ENCODE peak calls at places on chromosomes 6 and 20, in six cellular contexts. One of them, this sample, is unnamed.

GRCh38 chr20:35297740-35298139 is 5.5 kb upstream of the FAM83C start:
- DNase-seq in astrocyte of the spinal cord: no peak
- DNase-seq in epithelial cell of esophagus: no peak
- DNase-seq in body of pancreas: no peak
- DNase-seq in omental fat pad: no peak
- DNase-seq in heart right ventricle: no peak
- DNase-seq in this sample: no peak

GRCh38 chr6:125868252-125868651 is 77.5 kb downstream of the NCOA7 start:
- DNase-seq in astrocyte of the spinal cord: no peak
- DNase-seq in epithelial cell of esophagus: peak
- DNase-seq in body of pancreas: no peak
- DNase-seq in omental fat pad: no peak
- DNase-seq in heart right ventricle: no peak
- DNase-seq in this sample: peak

GRCh38 chr6:156379946-156380707 is 397.1 kb upstream of the ARID1B start:
- DNase-seq in astrocyte of the spinal cord: peak
- DNase-seq in epithelial cell of esophagus: no peak
- DNase-seq in body of pancreas: no peak
- DNase-seq in omental fat pad: no peak
- DNase-seq in heart right ventricle: no peak
- DNase-seq in this sample: peak

GRCh38 chr20:15613530-15613929 is 959.7 kb downstream of the KIF16B start:
- DNase-seq in astrocyte of the spinal cord: no peak
- DNase-seq in epithelial cell of esophagus: no peak
- DNase-seq in body of pancreas: peak
- DNase-seq in omental fat pad: no peak
- DNase-seq in heart right ventricle: no peak
- DNase-seq in this sample: no peak

GRCh38 chr6:36743538-36744441 is 46.2 kb downstream of the RAB44 start:
- DNase-seq in astrocyte of the spinal cord: no peak
- DNase-seq in epithelial cell of esophagus: peak
- DNase-seq in body of pancreas: no peak
- DNase-seq in omental fat pad: no peak
- DNase-seq in heart right ventricle: no peak
- DNase-seq in this sample: no peak

GRCh38 chr6:75130784-75131183 is 75.1 kb downstream of the COL12A1 start:
- DNase-seq in astrocyte of the spinal cord: no peak
- DNase-seq in epithelial cell of esophagus: peak
- DNase-seq in body of pancreas: no peak
- DNase-seq in omental fat pad: no peak
- DNase-seq in heart right ventricle: no peak
- DNase-seq in this sample: no peak

GRCh38 chr6:108592371-108593337 is 31.9 kb downstream of the FOXO3 start:
- DNase-seq in astrocyte of the spinal cord: peak
- DNase-seq in epithelial cell of esophagus: peak
- DNase-seq in body of pancreas: peak
- DNase-seq in omental fat pad: no peak
- DNase-seq in heart right ventricle: no peak
- DNase-seq in this sample: peak

GRCh38 chr6:22147469-22147815 is 149.4 kb downstream of the PRL start:
- DNase-seq in astrocyte of the spinal cord: peak
- DNase-seq in epithelial cell of esophagus: no peak
- DNase-seq in body of pancreas: no peak
- DNase-seq in omental fat pad: no peak
- DNase-seq in heart right ventricle: no peak
- DNase-seq in this sample: no peak

GRCh38 chr6:158642805-158643489 is 1.6 kb downstream of the DYNLT1 start:
- DNase-seq in astrocyte of the spinal cord: no peak
- DNase-seq in epithelial cell of esophagus: peak
- DNase-seq in body of pancreas: no peak
- DNase-seq in omental fat pad: no peak
- DNase-seq in heart right ventricle: no peak
- DNase-seq in this sample: no peak

GRCh38 chr6:165729307-165729936 is 66.4 kb upstream of the PDE10A start:
- DNase-seq in astrocyte of the spinal cord: peak
- DNase-seq in epithelial cell of esophagus: peak
- DNase-seq in body of pancreas: peak
- DNase-seq in omental fat pad: no peak
- DNase-seq in heart right ventricle: no peak
- DNase-seq in this sample: peak

GRCh38 chr6:53410508-53411258 is 61.9 kb upstream of the ELOVL5 start:
- DNase-seq in astrocyte of the spinal cord: peak
- DNase-seq in epithelial cell of esophagus: peak
- DNase-seq in body of pancreas: peak
- DNase-seq in omental fat pad: no peak
- DNase-seq in heart right ventricle: peak
- DNase-seq in this sample: peak

GRCh38 chr20:44834693-44835092 is 24.3 kb upstream of the RIMS4 start:
- DNase-seq in astrocyte of the spinal cord: no peak
- DNase-seq in epithelial cell of esophagus: no peak
- DNase-seq in body of pancreas: no peak
- DNase-seq in omental fat pad: no peak
- DNase-seq in heart right ventricle: no peak
- DNase-seq in this sample: no peak

GRCh38 chr6:83057705-83058321 is 7.8 kb downstream of the UBE3D start:
- DNase-seq in astrocyte of the spinal cord: peak
- DNase-seq in epithelial cell of esophagus: peak
- DNase-seq in body of pancreas: peak
- DNase-seq in omental fat pad: no peak
- DNase-seq in heart right ventricle: no peak
- DNase-seq in this sample: peak

GRCh38 chr6:46025573-46025972 is 9.9 kb upstream of the CLIC5 start:
- DNase-seq in astrocyte of the spinal cord: no peak
- DNase-seq in epithelial cell of esophagus: no peak
- DNase-seq in body of pancreas: no peak
- DNase-seq in omental fat pad: no peak
- DNase-seq in heart right ventricle: no peak
- DNase-seq in this sample: no peak

GRCh38 chr20:58481541-58482021 is 33.6 kb downstream of the APCDD1L start:
- DNase-seq in astrocyte of the spinal cord: peak
- DNase-seq in epithelial cell of esophagus: peak
- DNase-seq in body of pancreas: peak
- DNase-seq in omental fat pad: no peak
- DNase-seq in heart right ventricle: peak
- DNase-seq in this sample: peak

GRCh38 chr6:36772401-36772800 is 66.8 kb downstream of the CPNE5 start:
- DNase-seq in astrocyte of the spinal cord: no peak
- DNase-seq in epithelial cell of esophagus: no peak
- DNase-seq in body of pancreas: no peak
- DNase-seq in omental fat pad: no peak
- DNase-seq in heart right ventricle: no peak
- DNase-seq in this sample: no peak

GRCh38 chr20:50252715-50253500 is 62.3 kb downstream of the CEBPB start:
- DNase-seq in astrocyte of the spinal cord: no peak
- DNase-seq in epithelial cell of esophagus: no peak
- DNase-seq in body of pancreas: no peak
- DNase-seq in omental fat pad: no peak
- DNase-seq in heart right ventricle: no peak
- DNase-seq in this sample: no peak

GRCh38 chr6:41273699-41274098 is 12.8 kb downstream of the TREM1 start:
- DNase-seq in astrocyte of the spinal cord: no peak
- DNase-seq in epithelial cell of esophagus: no peak
- DNase-seq in body of pancreas: no peak
- DNase-seq in omental fat pad: no peak
- DNase-seq in heart right ventricle: no peak
- DNase-seq in this sample: no peak

GRCh38 chr6:16901777-16902176 is 140.5 kb upstream of the ATXN1 start:
- DNase-seq in astrocyte of the spinal cord: peak
- DNase-seq in epithelial cell of esophagus: peak
- DNase-seq in body of pancreas: peak
- DNase-seq in omental fat pad: peak
- DNase-seq in heart right ventricle: peak
- DNase-seq in this sample: peak

GRCh38 chr6:225907-226306 is 66.4 kb upstream of the DUSP22 start:
- DNase-seq in astrocyte of the spinal cord: no peak
- DNase-seq in epithelial cell of esophagus: no peak
- DNase-seq in body of pancreas: no peak
- DNase-seq in omental fat pad: no peak
- DNase-seq in heart right ventricle: no peak
- DNase-seq in this sample: no peak

GRCh38 chr6:160940197-160940596 is 51.4 kb upstream of the MAP3K4 start:
- DNase-seq in astrocyte of the spinal cord: no peak
- DNase-seq in epithelial cell of esophagus: no peak
- DNase-seq in body of pancreas: no peak
- DNase-seq in omental fat pad: no peak
- DNase-seq in heart right ventricle: no peak
- DNase-seq in this sample: no peak

GRCh38 chr6:105107207-105107606 is 72.6 kb downstream of the POPDC3 start:
- DNase-seq in astrocyte of the spinal cord: no peak
- DNase-seq in epithelial cell of esophagus: no peak
- DNase-seq in body of pancreas: no peak
- DNase-seq in omental fat pad: no peak
- DNase-seq in heart right ventricle: no peak
- DNase-seq in this sample: no peak

GRCh38 chr6:139369068-139369467 is 5.4 kb downstream of the CITED2 start:
- DNase-seq in astrocyte of the spinal cord: no peak
- DNase-seq in epithelial cell of esophagus: no peak
- DNase-seq in body of pancreas: no peak
- DNase-seq in omental fat pad: no peak
- DNase-seq in heart right ventricle: no peak
- DNase-seq in this sample: no peak

GRCh38 chr6:39302669-39303424 is 11.4 kb downstream of the KCNK17 start:
- DNase-seq in astrocyte of the spinal cord: peak
- DNase-seq in epithelial cell of esophagus: peak
- DNase-seq in body of pancreas: peak
- DNase-seq in omental fat pad: peak
- DNase-seq in heart right ventricle: peak
- DNase-seq in this sample: peak

GRCh38 chr20:12927489-12927888 is 81.3 kb upstream of the SPTLC3 start:
- DNase-seq in astrocyte of the spinal cord: peak
- DNase-seq in epithelial cell of esophagus: peak
- DNase-seq in body of pancreas: no peak
- DNase-seq in omental fat pad: no peak
- DNase-seq in heart right ventricle: no peak
- DNase-seq in this sample: peak

GRCh38 chr6:140541288-140541687 is 1166.8 kb upstream of the CITED2 start:
- DNase-seq in astrocyte of the spinal cord: peak
- DNase-seq in epithelial cell of esophagus: peak
- DNase-seq in body of pancreas: no peak
- DNase-seq in omental fat pad: no peak
- DNase-seq in heart right ventricle: no peak
- DNase-seq in this sample: no peak

GRCh38 chr6:140537211-140537610 is 1162.8 kb upstream of the CITED2 start:
- DNase-seq in astrocyte of the spinal cord: no peak
- DNase-seq in epithelial cell of esophagus: no peak
- DNase-seq in body of pancreas: no peak
- DNase-seq in omental fat pad: no peak
- DNase-seq in heart right ventricle: no peak
- DNase-seq in this sample: no peak

GRCh38 chr6:140537834-140538680 is 1163.6 kb upstream of the CITED2 start:
- DNase-seq in astrocyte of the spinal cord: peak
- DNase-seq in epithelial cell of esophagus: peak
- DNase-seq in body of pancreas: peak
- DNase-seq in omental fat pad: no peak
- DNase-seq in heart right ventricle: no peak
- DNase-seq in this sample: peak

GRCh38 chr6:140540743-140541142 is 1166.3 kb upstream of the CITED2 start:
- DNase-seq in astrocyte of the spinal cord: no peak
- DNase-seq in epithelial cell of esophagus: no peak
- DNase-seq in body of pancreas: no peak
- DNase-seq in omental fat pad: no peak
- DNase-seq in heart right ventricle: no peak
- DNase-seq in this sample: no peak

DNA sequence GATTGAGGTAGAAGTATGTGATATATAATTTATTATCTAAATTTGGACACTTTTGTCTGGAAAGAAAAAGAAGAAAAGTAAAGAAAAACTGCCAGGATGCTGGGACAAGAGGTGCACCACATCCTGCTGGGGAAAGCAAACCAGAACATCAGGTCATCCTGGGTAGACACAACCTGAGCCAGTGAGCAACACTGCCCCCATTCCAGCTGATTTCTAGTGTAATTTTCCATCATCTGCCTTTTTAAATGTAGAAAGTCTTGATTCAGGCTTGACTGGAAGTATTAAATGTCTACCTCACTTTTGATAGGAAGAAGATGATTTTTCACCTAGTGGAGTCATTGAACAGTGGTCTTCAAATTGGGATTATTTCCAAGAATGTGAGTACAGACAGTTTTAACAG is 1164.5 kb upstream of the CITED2 start:
- DNase-seq in astrocyte of the spinal cord: peak
- DNase-seq in epithelial cell of esophagus: peak
- DNase-seq in body of pancreas: no peak
- DNase-seq in omental fat pad: no peak
- DNase-seq in heart right ventricle: no peak
- DNase-seq in this sample: no peak
- TF ChIP-seq CTCF in astrocyte of the spinal cord: no peak
- TF ChIP-seq CTCF in epithelial cell of esophagus: no peak
- TF ChIP-seq CTCF in body of pancreas: no peak
- TF ChIP-seq CTCF in omental fat pad: no peak
- TF ChIP-seq CTCF in heart right ventricle: no peak
- TF ChIP-seq CTCF in this sample: no peak

DNA sequence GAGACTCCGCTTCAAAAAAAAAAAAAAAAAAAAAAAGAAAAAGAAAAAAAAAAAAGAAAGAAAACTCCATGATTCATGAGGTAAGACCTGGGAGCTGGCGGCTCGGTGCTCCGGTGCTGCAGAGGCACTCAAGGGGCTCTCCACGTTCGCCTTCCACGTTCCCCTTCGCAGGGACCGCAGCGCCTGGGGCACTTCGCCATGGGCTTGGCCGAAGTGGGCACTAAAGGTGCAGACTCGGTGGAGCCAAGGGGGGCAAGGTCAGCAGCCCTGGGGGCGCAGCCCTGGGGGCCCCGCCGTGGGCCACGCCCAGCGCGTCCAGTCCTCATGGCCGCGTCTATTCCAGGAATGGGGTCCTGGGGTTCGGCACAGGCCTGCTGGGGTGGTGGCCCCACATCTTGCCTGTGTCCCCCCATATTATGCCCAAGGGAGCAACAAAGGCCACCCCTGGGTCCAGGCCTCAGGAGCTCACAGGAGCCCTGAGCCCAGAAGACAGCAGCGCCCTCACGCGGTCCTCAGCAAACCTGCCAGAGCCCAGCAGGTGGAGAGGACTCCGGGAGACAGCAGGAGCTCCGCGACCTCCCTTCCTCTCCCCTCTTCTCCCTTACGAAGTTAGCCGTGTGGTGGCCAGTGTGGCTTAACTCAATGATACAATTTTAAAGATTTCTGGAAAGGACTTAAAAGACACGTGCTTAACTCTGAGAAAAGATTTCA is 21.9 kb downstream of the ZBTB46 start:
- DNase-seq in astrocyte of the spinal cord: no peak
- DNase-seq in epithelial cell of esophagus: no peak
- DNase-seq in body of pancreas: no peak
- DNase-seq in omental fat pad: no peak
- DNase-seq in heart right ventricle: no peak
- DNase-seq in this sample: no peak
- TF ChIP-seq CTCF in astrocyte of the spinal cord: no peak
- TF ChIP-seq CTCF in epithelial cell of esophagus: no peak
- TF ChIP-seq CTCF in body of pancreas: no peak
- TF ChIP-seq CTCF in omental fat pad: no peak
- TF ChIP-seq CTCF in heart right ventricle: no peak
- TF ChIP-seq CTCF in this sample: no peak

GRCh38 chr20:21099653-21100589 is 6.2 kb downstream of the LINC00237 start:
- DNase-seq in astrocyte of the spinal cord: no peak
- DNase-seq in epithelial cell of esophagus: peak
- DNase-seq in body of pancreas: peak
- DNase-seq in omental fat pad: no peak
- DNase-seq in heart right ventricle: peak
- DNase-seq in this sample: no peak
- TF ChIP-seq CTCF in astrocyte of the spinal cord: no peak
- TF ChIP-seq CTCF in epithelial cell of esophagus: no peak
- TF ChIP-seq CTCF in body of pancreas: no peak
- TF ChIP-seq CTCF in omental fat pad: no peak
- TF ChIP-seq CTCF in heart right ventricle: no peak
- TF ChIP-seq CTCF in this sample: no peak

GRCh38 chr6:15247750-15248450 is 2.0 kb downstream of the JARID2 start:
- DNase-seq in astrocyte of the spinal cord: peak
- DNase-seq in epithelial cell of esophagus: peak
- DNase-seq in body of pancreas: peak
- DNase-seq in omental fat pad: no peak
- DNase-seq in heart right ventricle: peak
- DNase-seq in this sample: peak
- TF ChIP-seq CTCF in astrocyte of the spinal cord: peak
- TF ChIP-seq CTCF in epithelial cell of esophagus: no peak
- TF ChIP-seq CTCF in body of pancreas: peak
- TF ChIP-seq CTCF in omental fat pad: no peak
- TF ChIP-seq CTCF in heart right ventricle: no peak
- TF ChIP-seq CTCF in this sample: peak

This sample was measured in MCF 10A.